ENCODE peak calls at places on chromosome 13, in seven cellular contexts. O is renal cortical epithelial cell; P is mesendoderm; L is NCI-H2171; V is HEK293T; D is stimulated activated CD4-positive, alpha-beta T cell treated with anti-CD3 and anti-CD28 coated beads, Interleukin-12 subunit alpha, Interleukin-12 subunit beta, amount 100 ng/mL, for 4 hours; U is ACHN. A is an unnamed sample.

GRCh38 chr13:89269737-89270136 is 1598.6 kb downstream of the SLITRK5 start:
- DNase-seq in O (no peak), P (peak), L (no peak), V (no peak), D (no peak), U (no peak), A (no peak)

GRCh38 chr13:35664747-35665146 is 188.3 kb upstream of the MAB21L1 start:
- DNase-seq in O (no peak), P (no peak), L (no peak), V (no peak), D (no peak), U (no peak), A (no peak)

GRCh38 chr13:26095338-26095737 is 43.5 kb upstream of the SHISA2 start:
- DNase-seq in O (peak), P (peak), L (no peak), V (no peak), D (no peak), U (no peak), A (peak)

GRCh38 chr13:94408300-94409036 is 71.0 kb downstream of the DCT start:
- DNase-seq in O (no peak), P (no peak), L (no peak), V (no peak), D (no peak), U (no peak), A (no peak)

GRCh38 chr13:79658333-79658975 is 177.5 kb downstream of the NDFIP2 start:
- DNase-seq in O (no peak), P (no peak), L (no peak), V (no peak), D (no peak), U (no peak), A (no peak)

GRCh38 chr13:30711837-30712236 is 23.5 kb upstream of the ALOX5AP start:
- DNase-seq in O (no peak), P (no peak), L (no peak), V (no peak), D (no peak), U (no peak), A (no peak)

GRCh38 chr13:87274209-87274819 is 396.9 kb upstream of the SLITRK5 start:
- DNase-seq in O (peak), P (peak), L (peak), V (peak), D (no peak), U (peak), A (peak)

GRCh38 chr13:102878491-102878890 is 32.7 kb downstream of the ERCC5 start:
- DNase-seq in O (peak), P (peak), L (no peak), V (no peak), D (no peak), U (no peak), A (no peak)

GRCh38 chr13:70310720-70311119 is 202.5 kb upstream of the KLHL1 start:
- DNase-seq in O (peak), P (peak), L (peak), V (peak), D (no peak), U (peak), A (peak)

GRCh38 chr13:41384749-41385503 is 72.4 kb upstream of the RGCC start:
- DNase-seq in O (peak), P (peak), L (no peak), V (peak), D (no peak), U (peak), A (no peak)

GRCh38 chr13:80840313-80840976 is 499.5 kb upstream of the SPRY2 start:
- DNase-seq in O (peak), P (peak), L (no peak), V (no peak), D (no peak), U (no peak), A (no peak)

GRCh38 chr13:50531917-50532899 is 311.3 kb downstream of the DLEU7 start:
- DNase-seq in O (peak), P (no peak), L (no peak), V (no peak), D (no peak), U (peak), A (no peak)

GRCh38 chr13:33188093-33188882 is 97.3 kb downstream of the STARD13 start:
- DNase-seq in O (peak), P (no peak), L (no peak), V (no peak), D (no peak), U (no peak), A (no peak)

GRCh38 chr13:26600345-26600761 is 42.9 kb downstream of the WASF3 start:
- DNase-seq in O (no peak), P (no peak), L (no peak), V (no peak), D (no peak), U (no peak), A (no peak)

GRCh38 chr13:114140131-114140908 is 7.9 kb upstream of the RASA3 start:
- DNase-seq in O (no peak), P (no peak), L (no peak), V (no peak), D (no peak), U (no peak), A (no peak)

GRCh38 chr13:91398413-91399188 is at the start of gene GPC5:
- DNase-seq in O (peak), P (peak), L (peak), V (peak), D (peak), U (peak), A (peak)